ENCODE peak calls at places on chromosomes 2 and 18, in ten cellular contexts. One of them, this sample, is unnamed.
A peak's percentile ranks its signal among the peaks of the same experiment; 100 is the strongest.

GRCh38 chr2:101295895-101296294 is 12.6 kb downstream of the RNF149 start:
- DNase-seq in NCI-H1105: no peak
- DNase-seq in pancreas: no peak
- DNase-seq in activated CD4-positive, alpha-beta T cell treated with anti-CD3 and anti-CD28 coated beads for 24 hours: no peak
- DNase-seq in endothelial cell of umbilical vein: peak; percentile 60
- DNase-seq in NCI-H1092 treated with DMSO at 0.1 percent for 48 hours: no peak
- DNase-seq in NB4: no peak
- DNase-seq in GM23338: no peak
- DNase-seq in iris pigment epithelial cell: peak; percentile 80
- DNase-seq in substantia nigra: no peak
- DNase-seq in this sample: no peak

GRCh38 chr2:239124152-239124899 is 276.4 kb downstream of the TWIST2 start:
- DNase-seq in endothelial cell of umbilical vein: no peak
- DNase-seq in pancreas: no peak
- DNase-seq in substantia nigra: no peak
- DNase-seq in NB4: no peak
- DNase-seq in activated CD4-positive, alpha-beta T cell treated with anti-CD3 and anti-CD28 coated beads for 24 hours: no peak
- DNase-seq in NCI-H1105: no peak
- DNase-seq in iris pigment epithelial cell: no peak
- DNase-seq in NCI-H1092 treated with DMSO at 0.1 percent for 48 hours: no peak
- DNase-seq in GM23338: no peak
- DNase-seq in this sample: no peak

GRCh38 chr2:43233218-43234212 is 7.1 kb upstream of the ZFP36L2 start:
- DNase-seq in NCI-H1092 treated with DMSO at 0.1 percent for 48 hours: no peak
- DNase-seq in substantia nigra: no peak
- DNase-seq in activated CD4-positive, alpha-beta T cell treated with anti-CD3 and anti-CD28 coated beads for 24 hours: no peak
- DNase-seq in endothelial cell of umbilical vein: no peak
- DNase-seq in iris pigment epithelial cell: no peak
- DNase-seq in NB4: peak; percentile 96
- DNase-seq in GM23338: no peak
- DNase-seq in pancreas: no peak
- DNase-seq in NCI-H1105: no peak
- DNase-seq in this sample: no peak

GRCh38 chr18:48926420-48926857 is 24.3 kb downstream of the SMAD7 start:
- DNase-seq in GM23338: no peak
- DNase-seq in pancreas: no peak
- DNase-seq in NCI-H1092 treated with DMSO at 0.1 percent for 48 hours: peak; percentile 77
- DNase-seq in activated CD4-positive, alpha-beta T cell treated with anti-CD3 and anti-CD28 coated beads for 24 hours: no peak
- DNase-seq in NB4: no peak
- DNase-seq in NCI-H1105: no peak
- DNase-seq in iris pigment epithelial cell: no peak
- DNase-seq in substantia nigra: no peak
- DNase-seq in endothelial cell of umbilical vein: no peak
- DNase-seq in this sample: no peak

GRCh38 chr18:61893971-61894750 is 1.4 kb upstream of the RNF152 start:
- DNase-seq in pancreas: peak; percentile 84
- DNase-seq in substantia nigra: peak; percentile 52
- DNase-seq in NB4: peak; percentile 45
- DNase-seq in GM23338: peak; percentile 80
- DNase-seq in endothelial cell of umbilical vein: peak; percentile 82
- DNase-seq in NCI-H1092 treated with DMSO at 0.1 percent for 48 hours: peak; percentile 73
- DNase-seq in activated CD4-positive, alpha-beta T cell treated with anti-CD3 and anti-CD28 coated beads for 24 hours: peak; percentile 53
- DNase-seq in NCI-H1105: peak; percentile 53
- DNase-seq in iris pigment epithelial cell: peak; percentile 62
- DNase-seq in this sample: peak; percentile 12

GRCh38 chr2:45173513-45173912 is 164.3 kb upstream of the SIX2 start:
- DNase-seq in NB4: no peak
- DNase-seq in NCI-H1092 treated with DMSO at 0.1 percent for 48 hours: no peak
- DNase-seq in GM23338: no peak
- DNase-seq in NCI-H1105: no peak
- DNase-seq in endothelial cell of umbilical vein: peak; percentile 70
- DNase-seq in activated CD4-positive, alpha-beta T cell treated with anti-CD3 and anti-CD28 coated beads for 24 hours: no peak
- DNase-seq in substantia nigra: no peak
- DNase-seq in iris pigment epithelial cell: peak; percentile 93
- DNase-seq in pancreas: no peak
- DNase-seq in this sample: no peak

GRCh38 chr2:120450196-120450820 is 104.4 kb downstream of the INHBB start:
- DNase-seq in NB4: no peak
- DNase-seq in iris pigment epithelial cell: no peak
- DNase-seq in NCI-H1105: no peak
- DNase-seq in GM23338: no peak
- DNase-seq in substantia nigra: no peak
- DNase-seq in pancreas: no peak
- DNase-seq in NCI-H1092 treated with DMSO at 0.1 percent for 48 hours: no peak
- DNase-seq in activated CD4-positive, alpha-beta T cell treated with anti-CD3 and anti-CD28 coated beads for 24 hours: no peak
- DNase-seq in endothelial cell of umbilical vein: no peak
- DNase-seq in this sample: no peak

GRCh38 chr18:6203791-6204190 is 210.9 kb downstream of the L3MBTL4 start:
- DNase-seq in GM23338: no peak
- DNase-seq in iris pigment epithelial cell: no peak
- DNase-seq in NB4: no peak
- DNase-seq in NCI-H1105: peak; percentile 35
- DNase-seq in substantia nigra: no peak
- DNase-seq in NCI-H1092 treated with DMSO at 0.1 percent for 48 hours: peak; percentile 4
- DNase-seq in pancreas: no peak
- DNase-seq in activated CD4-positive, alpha-beta T cell treated with anti-CD3 and anti-CD28 coated beads for 24 hours: no peak
- DNase-seq in endothelial cell of umbilical vein: no peak
- DNase-seq in this sample: no peak

GRCh38 chr18:57780318-57781127 is 22.6 kb downstream of the ATP8B1 start:
- DNase-seq in pancreas: no peak
- DNase-seq in endothelial cell of umbilical vein: peak; percentile 99
- DNase-seq in GM23338: no peak
- DNase-seq in NCI-H1105: peak; percentile 75
- DNase-seq in activated CD4-positive, alpha-beta T cell treated with anti-CD3 and anti-CD28 coated beads for 24 hours: no peak
- DNase-seq in substantia nigra: no peak
- DNase-seq in iris pigment epithelial cell: peak; percentile 88
- DNase-seq in NB4: peak; percentile 73
- DNase-seq in NCI-H1092 treated with DMSO at 0.1 percent for 48 hours: peak; percentile 25
- DNase-seq in this sample: no peak

GRCh38 chr2:215833531-215834162 is 179.7 kb downstream of the MREG start:
- DNase-seq in iris pigment epithelial cell: peak; percentile 96
- DNase-seq in NB4: peak; percentile 20
- DNase-seq in activated CD4-positive, alpha-beta T cell treated with anti-CD3 and anti-CD28 coated beads for 24 hours: no peak
- DNase-seq in pancreas: no peak
- DNase-seq in NCI-H1105: no peak
- DNase-seq in GM23338: peak; percentile 40
- DNase-seq in substantia nigra: no peak
- DNase-seq in NCI-H1092 treated with DMSO at 0.1 percent for 48 hours: peak; percentile 40
- DNase-seq in endothelial cell of umbilical vein: peak; percentile 94
- DNase-seq in this sample: no peak

GRCh38 chr2:109256921-109257320 is 127.9 kb downstream of the SH3RF3 start:
- DNase-seq in NB4: no peak
- DNase-seq in pancreas: no peak
- DNase-seq in activated CD4-positive, alpha-beta T cell treated with anti-CD3 and anti-CD28 coated beads for 24 hours: no peak
- DNase-seq in substantia nigra: no peak
- DNase-seq in NCI-H1092 treated with DMSO at 0.1 percent for 48 hours: no peak
- DNase-seq in iris pigment epithelial cell: peak; percentile 72
- DNase-seq in GM23338: no peak
- DNase-seq in endothelial cell of umbilical vein: no peak
- DNase-seq in NCI-H1105: no peak
- DNase-seq in this sample: no peak

GRCh38 chr2:146312899-146313298 is 1531.9 kb upstream of the ACVR2A start:
- DNase-seq in GM23338: peak; percentile 1
- DNase-seq in endothelial cell of umbilical vein: peak; percentile 65
- DNase-seq in NB4: peak; percentile 10
- DNase-seq in NCI-H1105: peak; percentile 3
- DNase-seq in substantia nigra: no peak
- DNase-seq in iris pigment epithelial cell: peak; percentile 69
- DNase-seq in activated CD4-positive, alpha-beta T cell treated with anti-CD3 and anti-CD28 coated beads for 24 hours: no peak
- DNase-seq in pancreas: no peak
- DNase-seq in NCI-H1092 treated with DMSO at 0.1 percent for 48 hours: peak; percentile 13
- DNase-seq in this sample: no peak

GRCh38 chr2:206556357-206556949 is 85.8 kb upstream of the FAM237A start:
- DNase-seq in GM23338: peak; percentile 72
- DNase-seq in pancreas: no peak
- DNase-seq in endothelial cell of umbilical vein: peak; percentile 72
- DNase-seq in NCI-H1105: peak; percentile 49
- DNase-seq in NCI-H1092 treated with DMSO at 0.1 percent for 48 hours: peak; percentile 31
- DNase-seq in substantia nigra: no peak
- DNase-seq in activated CD4-positive, alpha-beta T cell treated with anti-CD3 and anti-CD28 coated beads for 24 hours: no peak
- DNase-seq in NB4: peak; percentile 64
- DNase-seq in iris pigment epithelial cell: peak; percentile 65
- DNase-seq in this sample: no peak

GRCh38 chr2:170533156-170533555 is 182.0 kb upstream of the SP5 start:
- DNase-seq in substantia nigra: no peak
- DNase-seq in pancreas: no peak
- DNase-seq in NCI-H1105: no peak
- DNase-seq in NCI-H1092 treated with DMSO at 0.1 percent for 48 hours: no peak
- DNase-seq in activated CD4-positive, alpha-beta T cell treated with anti-CD3 and anti-CD28 coated beads for 24 hours: no peak
- DNase-seq in endothelial cell of umbilical vein: no peak
- DNase-seq in NB4: no peak
- DNase-seq in iris pigment epithelial cell: no peak
- DNase-seq in GM23338: no peak
- DNase-seq in this sample: no peak

GRCh38 chr2:68319397-68320117 is at the start of gene CNRIP1:
- DNase-seq in endothelial cell of umbilical vein: peak; percentile 94
- DNase-seq in NCI-H1092 treated with DMSO at 0.1 percent for 48 hours: peak; percentile 68
- DNase-seq in pancreas: peak; percentile 51
- DNase-seq in NB4: peak; percentile 72
- DNase-seq in NCI-H1105: peak; percentile 55
- DNase-seq in activated CD4-positive, alpha-beta T cell treated with anti-CD3 and anti-CD28 coated beads for 24 hours: no peak
- DNase-seq in iris pigment epithelial cell: peak; percentile 78
- DNase-seq in substantia nigra: peak; percentile 48
- DNase-seq in GM23338: no peak
- DNase-seq in this sample: peak; percentile 50

This sample was measured in hypothalamus.